ENCODE peak calls at places on chromosomes 5 and 9, in five cellular contexts. One of them, this sample, is unnamed.

GRCh38 chr9:76456202-76456926 is 2.6 kb upstream of the GCNT1 start:
- DNase-seq in endothelial cell of umbilical vein: peak
- DNase-seq in HepG2: peak
- DNase-seq in A549: peak
- DNase-seq in K562: peak
- DNase-seq in this sample: peak

GRCh38 chr5:91176288-91177016 is 206.7 kb downstream of the ARRDC3 start:
- DNase-seq in endothelial cell of umbilical vein: no peak
- DNase-seq in HepG2: no peak
- DNase-seq in A549: no peak
- DNase-seq in K562: no peak
- DNase-seq in this sample: no peak

GRCh38 chr9:134365791-134366222 is 39.6 kb downstream of the RXRA start:
- DNase-seq in endothelial cell of umbilical vein: no peak
- DNase-seq in HepG2: no peak
- DNase-seq in A549: peak
- DNase-seq in K562: peak
- DNase-seq in this sample: peak

GRCh38 chr5:92704590-92704989 is 876.4 kb downstream of the NR2F1-AS1 start:
- DNase-seq in endothelial cell of umbilical vein: no peak
- DNase-seq in HepG2: no peak
- DNase-seq in A549: no peak
- DNase-seq in K562: no peak
- DNase-seq in this sample: no peak

GRCh38 chr9:112846528-112847488 is 43.9 kb downstream of the SLC46A2 start:
- DNase-seq in endothelial cell of umbilical vein: no peak
- DNase-seq in HepG2: no peak
- DNase-seq in A549: no peak
- DNase-seq in K562: no peak
- DNase-seq in this sample: no peak

GRCh38 chr5:1343315-1343751 is 1.6 kb downstream of the CLPTM1L start:
- DNase-seq in endothelial cell of umbilical vein: no peak
- DNase-seq in HepG2: no peak
- DNase-seq in A549: no peak
- DNase-seq in K562: no peak
- DNase-seq in this sample: no peak

GRCh38 chr5:175718401-175719108 is 60.7 kb downstream of the HRH2 start:
- DNase-seq in endothelial cell of umbilical vein: no peak
- DNase-seq in HepG2: no peak
- DNase-seq in A549: peak
- DNase-seq in K562: peak
- DNase-seq in this sample: peak

GRCh38 chr9:14096182-14096922 is 217.6 kb downstream of the NFIB start:
- DNase-seq in endothelial cell of umbilical vein: peak
- DNase-seq in HepG2: no peak
- DNase-seq in A549: peak
- DNase-seq in K562: no peak
- DNase-seq in this sample: no peak

GRCh38 chr5:170597109-170597741 is 93.4 kb downstream of the KCNIP1 start:
- DNase-seq in endothelial cell of umbilical vein: no peak
- DNase-seq in HepG2: no peak
- DNase-seq in A549: peak
- DNase-seq in K562: no peak
- DNase-seq in this sample: peak

GRCh38 chr9:100602302-100602930 is 24.5 kb downstream of the CAVIN4 start:
- DNase-seq in endothelial cell of umbilical vein: peak
- DNase-seq in HepG2: peak
- DNase-seq in A549: peak
- DNase-seq in K562: peak
- DNase-seq in this sample: peak

GRCh38 chr9:131734165-131734610 is 5.7 kb downstream of the RAPGEF1 start:
- DNase-seq in endothelial cell of umbilical vein: peak
- DNase-seq in HepG2: no peak
- DNase-seq in A549: peak
- DNase-seq in K562: no peak
- DNase-seq in this sample: peak

GRCh38 chr5:160166069-160166972 is 47.1 kb upstream of the PWWP2A start:
- DNase-seq in endothelial cell of umbilical vein: no peak
- DNase-seq in HepG2: no peak
- DNase-seq in A549: no peak
- DNase-seq in K562: no peak
- DNase-seq in this sample: no peak

GRCh38 chr9:14310247-14310646 is 3.7 kb downstream of the NFIB start:
- DNase-seq in endothelial cell of umbilical vein: peak
- DNase-seq in HepG2: no peak
- DNase-seq in A549: no peak
- DNase-seq in K562: no peak
- DNase-seq in this sample: no peak

GRCh38 chr5:147887026-147887627 is 8.6 kb downstream of the SCGB3A2 start:
- DNase-seq in endothelial cell of umbilical vein: peak
- DNase-seq in HepG2: peak
- DNase-seq in A549: peak
- DNase-seq in K562: no peak
- DNase-seq in this sample: peak

GRCh38 chr5:168877132-168877895 is 298.1 kb upstream of the PANK3 start:
- DNase-seq in endothelial cell of umbilical vein: peak
- DNase-seq in HepG2: peak
- DNase-seq in A549: no peak
- DNase-seq in K562: no peak
- DNase-seq in this sample: no peak

GRCh38 chr9:104872959-104873850 is 54.8 kb downstream of the ABCA1 start:
- DNase-seq in endothelial cell of umbilical vein: peak
- DNase-seq in HepG2: peak
- DNase-seq in A549: peak
- DNase-seq in K562: no peak
- DNase-seq in this sample: peak

GRCh38 chr5:170439944-170440269 is 50.7 kb upstream of the KCNMB1 start:
- DNase-seq in endothelial cell of umbilical vein: no peak
- DNase-seq in HepG2: no peak
- DNase-seq in A549: no peak
- DNase-seq in K562: no peak
- DNase-seq in this sample: no peak

GRCh38 chr9:122214507-122214906 is 14.2 kb downstream of the LHX6 start:
- DNase-seq in endothelial cell of umbilical vein: no peak
- DNase-seq in HepG2: no peak
- DNase-seq in A549: no peak
- DNase-seq in K562: no peak
- DNase-seq in this sample: no peak

GRCh38 chr9:133129001-133129799 is 8.2 kb upstream of the RALGDS start:
- DNase-seq in endothelial cell of umbilical vein: no peak
- DNase-seq in HepG2: no peak
- DNase-seq in A549: no peak
- DNase-seq in K562: no peak
- DNase-seq in this sample: no peak

GRCh38 chr5:116375926-116376325 is 198.7 kb downstream of the SEMA6A start:
- DNase-seq in endothelial cell of umbilical vein: peak
- DNase-seq in HepG2: no peak
- DNase-seq in A549: no peak
- DNase-seq in K562: no peak
- DNase-seq in this sample: no peak

GRCh38 chr5:4716786-4717185 is 423.3 kb upstream of the ADAMTS16 start:
- DNase-seq in endothelial cell of umbilical vein: no peak
- DNase-seq in HepG2: no peak
- DNase-seq in A549: no peak
- DNase-seq in K562: no peak
- DNase-seq in this sample: no peak

GRCh38 chr5:137220523-137220927 is 278.6 kb downstream of the SPOCK1 start:
- DNase-seq in endothelial cell of umbilical vein: peak
- DNase-seq in HepG2: peak
- DNase-seq in A549: peak
- DNase-seq in K562: peak
- DNase-seq in this sample: peak

GRCh38 chr5:68088302-68088701 is 127.3 kb upstream of the PIK3R1 start:
- DNase-seq in endothelial cell of umbilical vein: no peak
- DNase-seq in HepG2: no peak
- DNase-seq in A549: no peak
- DNase-seq in K562: no peak
- DNase-seq in this sample: no peak

GRCh38 chr9:95091574-95091970 is 225.9 kb downstream of the FANCC start:
- DNase-seq in endothelial cell of umbilical vein: no peak
- DNase-seq in HepG2: no peak
- DNase-seq in A549: peak
- DNase-seq in K562: no peak
- DNase-seq in this sample: no peak
- TF ChIP-seq MYC in endothelial cell of umbilical vein: no peak
- TF ChIP-seq MYC in HepG2: no peak
- TF ChIP-seq MYC in A549: no peak
- TF ChIP-seq MYC in K562: no peak
- TF ChIP-seq MYC in this sample: no peak

GRCh38 chr5:14190194-14191164 is 47.3 kb downstream of the TRIO start:
- DNase-seq in endothelial cell of umbilical vein: peak
- DNase-seq in HepG2: no peak
- DNase-seq in A549: peak
- DNase-seq in K562: no peak
- DNase-seq in this sample: no peak
- H3K4me3 ChIP-seq in endothelial cell of umbilical vein: no peak
- H3K4me3 ChIP-seq in HepG2: no peak
- H3K4me3 ChIP-seq in A549: peak
- H3K4me3 ChIP-seq in K562: no peak
- H3K4me3 ChIP-seq in this sample: no peak

DNA sequence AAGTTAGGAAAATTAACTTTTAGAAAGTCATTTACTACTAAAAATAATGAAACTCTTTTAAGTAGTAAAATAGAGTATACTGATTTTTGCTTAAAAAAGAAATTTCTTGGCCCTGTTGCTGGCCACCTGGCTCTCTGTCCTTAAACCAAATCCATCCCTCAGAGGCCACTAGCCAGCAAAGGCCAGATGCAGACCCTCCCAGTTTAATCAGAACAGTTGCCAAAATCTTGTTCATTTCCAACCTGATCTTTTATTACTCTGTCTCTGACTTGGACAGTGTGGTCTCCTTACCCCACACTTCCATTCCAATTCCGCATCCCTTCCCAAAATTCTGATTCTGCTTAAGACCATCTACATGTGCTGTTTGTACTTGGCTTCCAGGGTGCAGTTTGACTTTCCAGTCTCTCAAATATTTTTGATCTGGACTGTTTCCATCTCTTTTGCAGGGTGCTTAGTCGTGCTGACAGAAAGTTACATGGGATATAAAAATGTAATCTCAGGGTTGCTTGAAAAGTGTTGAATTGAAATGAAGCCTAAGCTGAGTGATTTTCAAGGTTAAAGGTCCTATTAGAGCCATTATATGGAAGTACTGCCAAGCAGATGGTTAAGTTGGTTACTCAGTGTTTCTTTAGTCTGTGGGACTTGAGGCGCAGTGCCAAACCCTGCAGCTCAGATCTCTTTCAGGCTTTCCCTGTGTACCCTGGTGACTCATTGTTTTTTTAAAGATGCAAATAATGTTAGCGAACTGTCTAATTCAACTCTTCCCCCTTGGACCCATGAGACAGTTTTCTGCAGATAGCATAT is 18.4 kb upstream of the DCP2 start:
- DNase-seq in endothelial cell of umbilical vein: peak
- DNase-seq in HepG2: peak
- DNase-seq in A549: peak
- DNase-seq in K562: no peak
- DNase-seq in this sample: peak
- TF ChIP-seq MYC in endothelial cell of umbilical vein: no peak
- TF ChIP-seq MYC in HepG2: no peak
- TF ChIP-seq MYC in A549: no peak
- TF ChIP-seq MYC in K562: no peak
- TF ChIP-seq MYC in this sample: no peak

DNA sequence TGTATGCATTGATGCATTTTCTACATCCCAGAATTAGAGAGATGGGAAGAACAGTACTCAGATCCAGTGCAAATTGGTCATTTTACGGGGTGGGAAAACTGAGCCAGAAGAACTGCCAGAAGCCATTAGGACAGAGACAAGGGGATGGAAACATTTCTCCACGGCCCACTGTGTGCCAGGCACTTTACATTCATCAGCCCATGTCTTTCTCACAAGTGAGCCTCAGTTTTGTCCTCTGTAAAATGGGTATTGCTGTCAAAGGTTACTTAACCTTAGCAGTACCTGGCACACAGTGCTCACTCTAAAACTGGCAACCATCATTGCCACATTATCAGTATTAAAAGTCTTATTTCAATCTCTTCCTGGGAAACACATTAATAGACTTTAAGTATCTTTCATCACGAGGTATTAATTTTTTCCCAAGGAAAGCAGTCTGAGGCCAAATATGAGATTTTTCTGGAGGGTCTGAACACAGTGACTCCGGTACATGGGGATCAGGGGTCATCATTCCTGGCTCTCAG is 5.2 kb downstream of the DUSP1 start:
- DNase-seq in endothelial cell of umbilical vein: no peak
- DNase-seq in HepG2: no peak
- DNase-seq in A549: peak
- DNase-seq in K562: no peak
- DNase-seq in this sample: no peak
- H3K4me3 ChIP-seq in endothelial cell of umbilical vein: no peak
- H3K4me3 ChIP-seq in HepG2: no peak
- H3K4me3 ChIP-seq in A549: peak
- H3K4me3 ChIP-seq in K562: peak
- H3K4me3 ChIP-seq in this sample: no peak

GRCh38 chr9:37034938-37035471 is 937 bp upstream of the PAX5 start:
- DNase-seq in endothelial cell of umbilical vein: no peak
- DNase-seq in HepG2: no peak
- DNase-seq in A549: no peak
- DNase-seq in K562: no peak
- DNase-seq in this sample: no peak
- TF ChIP-seq MYC in endothelial cell of umbilical vein: no peak
- TF ChIP-seq MYC in HepG2: no peak
- TF ChIP-seq MYC in A549: no peak
- TF ChIP-seq MYC in K562: no peak
- TF ChIP-seq MYC in this sample: no peak

This sample was measured in NB4.